ENCODE peak calls at places on chromosomes 5 and 9, in eight cellular contexts. One of them, this sample, is unnamed.

GRCh38 chr5:150142800-150143724 is 12.6 kb downstream of the PDGFRB start:
- DNase-seq in adipocyte: peak; percentile 95
- DNase-seq in D341Med: no peak
- DNase-seq in brain microvascular endothelial cell: peak; percentile 94
- DNase-seq in left lobe of liver: no peak
- DNase-seq in stimulated activated CD4-positive, alpha-beta T cell treated with anti-CD3 and anti-CD28 coated beads, Interleukin-1b, Interleukin-23, amount 100 ng/mL, for 24 hours: no peak
- DNase-seq in H7: no peak
- DNase-seq in MV-4-11: peak; percentile 83
- DNase-seq in this sample: no peak

GRCh38 chr5:134249469-134250379 is 23.9 kb upstream of the PPP2CA start:
- DNase-seq in stimulated activated CD4-positive, alpha-beta T cell treated with anti-CD3 and anti-CD28 coated beads, Interleukin-1b, Interleukin-23, amount 100 ng/mL, for 24 hours: no peak
- DNase-seq in brain microvascular endothelial cell: no peak
- DNase-seq in MV-4-11: peak; percentile 99
- DNase-seq in adipocyte: no peak
- DNase-seq in D341Med: no peak
- DNase-seq in H7: no peak
- DNase-seq in left lobe of liver: no peak
- DNase-seq in this sample: no peak

GRCh38 chr9:23005061-23005690 is 558.6 kb downstream of the DMRTA1 start:
- DNase-seq in brain microvascular endothelial cell: no peak
- DNase-seq in adipocyte: peak; percentile 1
- DNase-seq in stimulated activated CD4-positive, alpha-beta T cell treated with anti-CD3 and anti-CD28 coated beads, Interleukin-1b, Interleukin-23, amount 100 ng/mL, for 24 hours: no peak
- DNase-seq in left lobe of liver: no peak
- DNase-seq in MV-4-11: no peak
- DNase-seq in D341Med: no peak
- DNase-seq in H7: no peak
- DNase-seq in this sample: peak; percentile 9

GRCh38 chr5:93584531-93585053 is 1.6 kb downstream of the NR2F1 start:
- DNase-seq in brain microvascular endothelial cell: no peak
- DNase-seq in H7: peak; percentile 82
- DNase-seq in adipocyte: no peak
- DNase-seq in left lobe of liver: no peak
- DNase-seq in D341Med: peak; percentile 67
- DNase-seq in MV-4-11: no peak
- DNase-seq in stimulated activated CD4-positive, alpha-beta T cell treated with anti-CD3 and anti-CD28 coated beads, Interleukin-1b, Interleukin-23, amount 100 ng/mL, for 24 hours: no peak
- DNase-seq in this sample: no peak

GRCh38 chr9:123772374-123772773 is 157.6 kb downstream of the DENND1A start:
- DNase-seq in left lobe of liver: no peak
- DNase-seq in H7: no peak
- DNase-seq in MV-4-11: no peak
- DNase-seq in brain microvascular endothelial cell: no peak
- DNase-seq in stimulated activated CD4-positive, alpha-beta T cell treated with anti-CD3 and anti-CD28 coated beads, Interleukin-1b, Interleukin-23, amount 100 ng/mL, for 24 hours: no peak
- DNase-seq in adipocyte: no peak
- DNase-seq in D341Med: no peak
- DNase-seq in this sample: no peak

GRCh38 chr9:131732061-131732526 is 7.8 kb downstream of the RAPGEF1 start:
- DNase-seq in adipocyte: peak; percentile 63
- DNase-seq in H7: no peak
- DNase-seq in stimulated activated CD4-positive, alpha-beta T cell treated with anti-CD3 and anti-CD28 coated beads, Interleukin-1b, Interleukin-23, amount 100 ng/mL, for 24 hours: no peak
- DNase-seq in brain microvascular endothelial cell: no peak
- DNase-seq in MV-4-11: no peak
- DNase-seq in left lobe of liver: peak; percentile 83
- DNase-seq in D341Med: no peak
- DNase-seq in this sample: no peak

GRCh38 chr5:169827769-169828168 is 152.5 kb downstream of the INSYN2B start:
- DNase-seq in D341Med: no peak
- DNase-seq in left lobe of liver: no peak
- DNase-seq in brain microvascular endothelial cell: no peak
- DNase-seq in H7: no peak
- DNase-seq in MV-4-11: no peak
- DNase-seq in stimulated activated CD4-positive, alpha-beta T cell treated with anti-CD3 and anti-CD28 coated beads, Interleukin-1b, Interleukin-23, amount 100 ng/mL, for 24 hours: no peak
- DNase-seq in adipocyte: no peak
- DNase-seq in this sample: no peak

GRCh38 chr5:104016650-104017049 is 454.1 kb upstream of the NUDT12 start:
- DNase-seq in stimulated activated CD4-positive, alpha-beta T cell treated with anti-CD3 and anti-CD28 coated beads, Interleukin-1b, Interleukin-23, amount 100 ng/mL, for 24 hours: no peak
- DNase-seq in H7: no peak
- DNase-seq in left lobe of liver: no peak
- DNase-seq in MV-4-11: no peak
- DNase-seq in brain microvascular endothelial cell: peak; percentile 15
- DNase-seq in adipocyte: peak; percentile 41
- DNase-seq in D341Med: no peak
- DNase-seq in this sample: no peak

GRCh38 chr5:146238973-146239372 is 35.6 kb downstream of the RBM27 start:
- DNase-seq in brain microvascular endothelial cell: no peak
- DNase-seq in H7: no peak
- DNase-seq in left lobe of liver: no peak
- DNase-seq in adipocyte: no peak
- DNase-seq in stimulated activated CD4-positive, alpha-beta T cell treated with anti-CD3 and anti-CD28 coated beads, Interleukin-1b, Interleukin-23, amount 100 ng/mL, for 24 hours: no peak
- DNase-seq in MV-4-11: no peak
- DNase-seq in D341Med: no peak
- DNase-seq in this sample: no peak

GRCh38 chr9:10479172-10479571 is 133.6 kb downstream of the PTPRD start:
- DNase-seq in D341Med: peak; percentile 15
- DNase-seq in adipocyte: no peak
- DNase-seq in H7: peak; percentile 7
- DNase-seq in stimulated activated CD4-positive, alpha-beta T cell treated with anti-CD3 and anti-CD28 coated beads, Interleukin-1b, Interleukin-23, amount 100 ng/mL, for 24 hours: no peak
- DNase-seq in left lobe of liver: no peak
- DNase-seq in MV-4-11: no peak
- DNase-seq in brain microvascular endothelial cell: peak; percentile 16
- DNase-seq in this sample: no peak

GRCh38 chr5:65412842-65413241 is 68.9 kb downstream of the ADAMTS6 start:
- DNase-seq in left lobe of liver: no peak
- DNase-seq in D341Med: no peak
- DNase-seq in adipocyte: no peak
- DNase-seq in H7: no peak
- DNase-seq in stimulated activated CD4-positive, alpha-beta T cell treated with anti-CD3 and anti-CD28 coated beads, Interleukin-1b, Interleukin-23, amount 100 ng/mL, for 24 hours: no peak
- DNase-seq in MV-4-11: no peak
- DNase-seq in brain microvascular endothelial cell: no peak
- DNase-seq in this sample: no peak

GRCh38 chr5:135437796-135438560 is 9.2 kb downstream of the DCANP1 start:
- DNase-seq in MV-4-11: peak; percentile 81
- DNase-seq in D341Med: peak; percentile 28
- DNase-seq in H7: peak; percentile 13
- DNase-seq in brain microvascular endothelial cell: peak; percentile 85
- DNase-seq in adipocyte: peak; percentile 77
- DNase-seq in stimulated activated CD4-positive, alpha-beta T cell treated with anti-CD3 and anti-CD28 coated beads, Interleukin-1b, Interleukin-23, amount 100 ng/mL, for 24 hours: no peak
- DNase-seq in left lobe of liver: peak; percentile 43
- DNase-seq in this sample: no peak

GRCh38 chr5:157312492-157312891 is 46.6 kb downstream of the CYFIP2 start:
- DNase-seq in adipocyte: peak; percentile 73
- DNase-seq in stimulated activated CD4-positive, alpha-beta T cell treated with anti-CD3 and anti-CD28 coated beads, Interleukin-1b, Interleukin-23, amount 100 ng/mL, for 24 hours: no peak
- DNase-seq in brain microvascular endothelial cell: peak; percentile 61
- DNase-seq in D341Med: peak; percentile 78
- DNase-seq in left lobe of liver: peak; percentile 60
- DNase-seq in H7: peak; percentile 79
- DNase-seq in MV-4-11: peak; percentile 15
- DNase-seq in this sample: no peak

GRCh38 chr9:125074976-125075375 is 68.4 kb downstream of the SCAI start:
- DNase-seq in left lobe of liver: no peak
- DNase-seq in adipocyte: peak; percentile 67
- DNase-seq in stimulated activated CD4-positive, alpha-beta T cell treated with anti-CD3 and anti-CD28 coated beads, Interleukin-1b, Interleukin-23, amount 100 ng/mL, for 24 hours: no peak
- DNase-seq in H7: no peak
- DNase-seq in MV-4-11: no peak
- DNase-seq in brain microvascular endothelial cell: peak; percentile 31
- DNase-seq in D341Med: no peak
- DNase-seq in this sample: no peak

GRCh38 chr9:94813379-94813778 is 86.9 kb downstream of the AOPEP start:
- DNase-seq in H7: no peak
- DNase-seq in brain microvascular endothelial cell: no peak
- DNase-seq in D341Med: no peak
- DNase-seq in left lobe of liver: no peak
- DNase-seq in MV-4-11: no peak
- DNase-seq in stimulated activated CD4-positive, alpha-beta T cell treated with anti-CD3 and anti-CD28 coated beads, Interleukin-1b, Interleukin-23, amount 100 ng/mL, for 24 hours: no peak
- DNase-seq in adipocyte: no peak
- DNase-seq in this sample: no peak

GRCh38 chr9:122297512-122297911 is 32.8 kb downstream of the MRRF start:
- DNase-seq in stimulated activated CD4-positive, alpha-beta T cell treated with anti-CD3 and anti-CD28 coated beads, Interleukin-1b, Interleukin-23, amount 100 ng/mL, for 24 hours: no peak
- DNase-seq in MV-4-11: peak; percentile 88
- DNase-seq in adipocyte: no peak
- DNase-seq in H7: no peak
- DNase-seq in D341Med: no peak
- DNase-seq in brain microvascular endothelial cell: no peak
- DNase-seq in left lobe of liver: no peak
- DNase-seq in this sample: no peak

GRCh38 chr9:131402738-131403492 is 9.0 kb downstream of the PRRC2B start:
- DNase-seq in MV-4-11: no peak
- DNase-seq in adipocyte: peak; percentile 97
- DNase-seq in stimulated activated CD4-positive, alpha-beta T cell treated with anti-CD3 and anti-CD28 coated beads, Interleukin-1b, Interleukin-23, amount 100 ng/mL, for 24 hours: no peak
- DNase-seq in brain microvascular endothelial cell: peak; percentile 83
- DNase-seq in H7: peak; percentile 43
- DNase-seq in left lobe of liver: peak; percentile 89
- DNase-seq in D341Med: peak; percentile 49
- DNase-seq in this sample: peak; percentile 60

GRCh38 chr5:446864-447263 is 3.9 kb downstream of the EXOC3 start:
- DNase-seq in stimulated activated CD4-positive, alpha-beta T cell treated with anti-CD3 and anti-CD28 coated beads, Interleukin-1b, Interleukin-23, amount 100 ng/mL, for 24 hours: no peak
- DNase-seq in D341Med: peak; percentile 50
- DNase-seq in H7: peak; percentile 83
- DNase-seq in adipocyte: peak; percentile 76
- DNase-seq in MV-4-11: peak; percentile 68
- DNase-seq in brain microvascular endothelial cell: no peak
- DNase-seq in left lobe of liver: peak; percentile 32
- DNase-seq in this sample: no peak

GRCh38 chr5:132134384-132134783 is 60.8 kb downstream of the CSF2 start:
- DNase-seq in MV-4-11: peak; percentile 27
- DNase-seq in adipocyte: no peak
- DNase-seq in D341Med: no peak
- DNase-seq in left lobe of liver: no peak
- DNase-seq in brain microvascular endothelial cell: peak; percentile 9
- DNase-seq in stimulated activated CD4-positive, alpha-beta T cell treated with anti-CD3 and anti-CD28 coated beads, Interleukin-1b, Interleukin-23, amount 100 ng/mL, for 24 hours: no peak
- DNase-seq in H7: no peak
- DNase-seq in this sample: no peak

GRCh38 chr9:119951090-119951489 is 581.9 kb upstream of the BRINP1 start:
- DNase-seq in left lobe of liver: no peak
- DNase-seq in stimulated activated CD4-positive, alpha-beta T cell treated with anti-CD3 and anti-CD28 coated beads, Interleukin-1b, Interleukin-23, amount 100 ng/mL, for 24 hours: no peak
- DNase-seq in D341Med: no peak
- DNase-seq in brain microvascular endothelial cell: no peak
- DNase-seq in adipocyte: peak; percentile 95
- DNase-seq in H7: no peak
- DNase-seq in MV-4-11: no peak
- DNase-seq in this sample: no peak

GRCh38 chr9:32468740-32469139 is 57.3 kb downstream of the RIGI start:
- DNase-seq in MV-4-11: peak; percentile 39
- DNase-seq in left lobe of liver: no peak
- DNase-seq in brain microvascular endothelial cell: no peak
- DNase-seq in adipocyte: no peak
- DNase-seq in D341Med: no peak
- DNase-seq in H7: no peak
- DNase-seq in stimulated activated CD4-positive, alpha-beta T cell treated with anti-CD3 and anti-CD28 coated beads, Interleukin-1b, Interleukin-23, amount 100 ng/mL, for 24 hours: no peak
- DNase-seq in this sample: no peak

GRCh38 chr5:174259691-174260420 is 214.3 kb downstream of the NSG2 start:
- DNase-seq in adipocyte: no peak
- DNase-seq in stimulated activated CD4-positive, alpha-beta T cell treated with anti-CD3 and anti-CD28 coated beads, Interleukin-1b, Interleukin-23, amount 100 ng/mL, for 24 hours: no peak
- DNase-seq in D341Med: no peak
- DNase-seq in left lobe of liver: no peak
- DNase-seq in H7: no peak
- DNase-seq in brain microvascular endothelial cell: no peak
- DNase-seq in MV-4-11: no peak
- DNase-seq in this sample: no peak

GRCh38 chr5:69167488-69167845 is 517 bp downstream of the CCNB1 start:
- DNase-seq in H7: peak; percentile 62
- DNase-seq in brain microvascular endothelial cell: peak; percentile 6
- DNase-seq in D341Med: peak; percentile 33
- DNase-seq in MV-4-11: no peak
- DNase-seq in adipocyte: peak; percentile 34
- DNase-seq in left lobe of liver: no peak
- DNase-seq in stimulated activated CD4-positive, alpha-beta T cell treated with anti-CD3 and anti-CD28 coated beads, Interleukin-1b, Interleukin-23, amount 100 ng/mL, for 24 hours: no peak
- DNase-seq in this sample: no peak

GRCh38 chr5:75567710-75568109 is 43.5 kb upstream of the ANKDD1B start:
- DNase-seq in D341Med: no peak
- DNase-seq in stimulated activated CD4-positive, alpha-beta T cell treated with anti-CD3 and anti-CD28 coated beads, Interleukin-1b, Interleukin-23, amount 100 ng/mL, for 24 hours: no peak
- DNase-seq in brain microvascular endothelial cell: peak; percentile 70
- DNase-seq in H7: no peak
- DNase-seq in adipocyte: peak; percentile 39
- DNase-seq in MV-4-11: no peak
- DNase-seq in left lobe of liver: no peak
- DNase-seq in this sample: no peak

GRCh38 chr5:39235648-39236047 is 16.3 kb upstream of the FYB1 start:
- DNase-seq in D341Med: no peak
- DNase-seq in left lobe of liver: no peak
- DNase-seq in H7: no peak
- DNase-seq in brain microvascular endothelial cell: no peak
- DNase-seq in stimulated activated CD4-positive, alpha-beta T cell treated with anti-CD3 and anti-CD28 coated beads, Interleukin-1b, Interleukin-23, amount 100 ng/mL, for 24 hours: no peak
- DNase-seq in adipocyte: no peak
- DNase-seq in MV-4-11: peak; percentile 52
- DNase-seq in this sample: no peak

GRCh38 chr9:83533296-83533695 is 4.9 kb downstream of the FRMD3 start:
- DNase-seq in H7: no peak
- DNase-seq in left lobe of liver: no peak
- DNase-seq in stimulated activated CD4-positive, alpha-beta T cell treated with anti-CD3 and anti-CD28 coated beads, Interleukin-1b, Interleukin-23, amount 100 ng/mL, for 24 hours: no peak
- DNase-seq in D341Med: no peak
- DNase-seq in adipocyte: no peak
- DNase-seq in brain microvascular endothelial cell: no peak
- DNase-seq in MV-4-11: no peak
- DNase-seq in this sample: no peak

GRCh38 chr9:16010221-16010620 is 457.4 kb downstream of the CCDC171 start:
- DNase-seq in MV-4-11: no peak
- DNase-seq in H7: no peak
- DNase-seq in D341Med: no peak
- DNase-seq in left lobe of liver: no peak
- DNase-seq in stimulated activated CD4-positive, alpha-beta T cell treated with anti-CD3 and anti-CD28 coated beads, Interleukin-1b, Interleukin-23, amount 100 ng/mL, for 24 hours: no peak
- DNase-seq in brain microvascular endothelial cell: peak; percentile 59
- DNase-seq in adipocyte: no peak
- DNase-seq in this sample: no peak

GRCh38 chr5:148909001-148909400 is 82.6 kb downstream of the ADRB2 start:
- DNase-seq in MV-4-11: no peak
- DNase-seq in brain microvascular endothelial cell: no peak
- DNase-seq in D341Med: no peak
- DNase-seq in left lobe of liver: no peak
- DNase-seq in H7: no peak
- DNase-seq in stimulated activated CD4-positive, alpha-beta T cell treated with anti-CD3 and anti-CD28 coated beads, Interleukin-1b, Interleukin-23, amount 100 ng/mL, for 24 hours: no peak
- DNase-seq in adipocyte: peak; percentile 84
- DNase-seq in this sample: no peak

GRCh38 chr9:14153310-14153720 is 160.6 kb downstream of the NFIB start:
- DNase-seq in adipocyte: peak; percentile 40
- DNase-seq in H7: no peak
- DNase-seq in stimulated activated CD4-positive, alpha-beta T cell treated with anti-CD3 and anti-CD28 coated beads, Interleukin-1b, Interleukin-23, amount 100 ng/mL, for 24 hours: no peak
- DNase-seq in left lobe of liver: no peak
- DNase-seq in D341Med: no peak
- DNase-seq in MV-4-11: no peak
- DNase-seq in brain microvascular endothelial cell: no peak
- DNase-seq in this sample: no peak

GRCh38 chr9:13395086-13395485 is 115.6 kb upstream of the MPDZ start:
- DNase-seq in adipocyte: peak; percentile 35
- DNase-seq in D341Med: no peak
- DNase-seq in H7: no peak
- DNase-seq in MV-4-11: no peak
- DNase-seq in stimulated activated CD4-positive, alpha-beta T cell treated with anti-CD3 and anti-CD28 coated beads, Interleukin-1b, Interleukin-23, amount 100 ng/mL, for 24 hours: no peak
- DNase-seq in left lobe of liver: no peak
- DNase-seq in brain microvascular endothelial cell: no peak
- DNase-seq in this sample: no peak

GRCh38 chr5:74660146-74660545 is 19.6 kb upstream of the ENC1 start:
- DNase-seq in left lobe of liver: no peak
- DNase-seq in D341Med: no peak
- DNase-seq in brain microvascular endothelial cell: no peak
- DNase-seq in H7: no peak
- DNase-seq in stimulated activated CD4-positive, alpha-beta T cell treated with anti-CD3 and anti-CD28 coated beads, Interleukin-1b, Interleukin-23, amount 100 ng/mL, for 24 hours: no peak
- DNase-seq in MV-4-11: no peak
- DNase-seq in adipocyte: no peak
- DNase-seq in this sample: no peak